ENCODE peak calls at places on chromosomes 3 and 15, in ten cellular contexts. O is cardiac fibroblast, S is mesenchymal stem cell, G is choroid plexus epithelial cell, F is heart right ventricle, Q is vagina, X is skeletal muscle cell, U is SK-N-SH, H is HL-60, A is testis. W is an unnamed sample.

GRCh38 chr3:142876417-142876816 is 12.5 kb downstream of the PCOLCE2 start:
- DNase-seq in F (no peak), S (no peak), O (no peak), H (no peak), U (no peak), Q (no peak), X (no peak), A (no peak), G (no peak), W (no peak)

GRCh38 chr3:58628823-58629562 is 37.6 kb downstream of the FAM3D start:
- DNase-seq in S (no peak), A (peak), F (peak), H (no peak), X (peak), Q (no peak), O (peak), G (peak), U (peak), W (peak)

GRCh38 chr3:105865867-105866350 is 2.9 kb downstream of the CBLB start:
- DNase-seq in F (no peak), A (no peak), O (no peak), G (no peak), H (no peak), Q (no peak), X (no peak), S (no peak), U (no peak), W (no peak)

GRCh38 chr3:124352143-124352528 is 360.2 kb upstream of the ROPN1 start:
- DNase-seq in A (no peak), G (no peak), U (no peak), H (no peak), S (no peak), F (no peak), Q (no peak), X (no peak), O (no peak), W (no peak)

GRCh38 chr3:157092219-157092618 is 67.7 kb downstream of the CCNL1 start:
- DNase-seq in Q (no peak), O (no peak), G (no peak), U (no peak), F (no peak), H (no peak), S (no peak), X (no peak), A (no peak), W (no peak)

GRCh38 chr3:194514626-194515025 is 27.8 kb upstream of the ATP13A3 start:
- DNase-seq in S (no peak), U (no peak), X (no peak), O (no peak), G (no peak), F (no peak), Q (no peak), H (no peak), A (no peak), W (no peak)

GRCh38 chr3:49021813-49022720 is at the start of gene NDUFAF3:
- DNase-seq in F (peak), X (peak), G (peak), Q (peak), A (peak), H (peak), U (peak), O (peak), S (peak), W (peak)

GRCh38 chr3:155859859-155860258 is 5.6 kb upstream of the SLC33A1 start:
- DNase-seq in A (no peak), Q (no peak), O (peak), X (no peak), G (peak), F (no peak), S (peak), U (peak), H (no peak), W (no peak)

GRCh38 chr15:101068961-101069734 is 150.0 kb downstream of the LRRK1 start:
- DNase-seq in O (peak), H (no peak), F (no peak), S (peak), Q (no peak), X (no peak), U (no peak), G (peak), A (peak), W (no peak)

GRCh38 chr3:77039606-77040553 is at the start of gene ROBO2:
- DNase-seq in F (no peak), H (no peak), G (peak), U (peak), X (no peak), S (peak), O (peak), Q (no peak), A (peak), W (no peak)

GRCh38 chr15:64746356-64746755 is 29.0 kb downstream of the RBPMS2 start:
- DNase-seq in S (no peak), Q (no peak), H (no peak), O (no peak), G (no peak), U (no peak), X (no peak), F (no peak), A (no peak), W (no peak)
- H3K4me3 ChIP-seq in S (no peak), Q (no peak), H (no peak), O (no peak), G (no peak), U (no peak), X (no peak), F (no peak), A (no peak), W (no peak)

GRCh38 chr3:44478606-44479094 is 1.2 kb upstream of the ZNF445 start:
- DNase-seq in X (no peak), G (no peak), H (no peak), F (no peak), A (no peak), Q (no peak), U (no peak), O (no peak), S (no peak), W (no peak)

GRCh38 chr3:44477312-44478030 is at the start of gene ZNF445:
- DNase-seq in G (peak), H (peak), F (peak), S (peak), U (peak), X (peak), O (peak), A (peak), Q (no peak), W (peak)

GRCh38 chr3:44478055-44478468 is 592 bp upstream of the ZNF445 start:
- DNase-seq in X (no peak), H (no peak), S (no peak), A (no peak), G (no peak), F (no peak), U (no peak), O (no peak), Q (no peak), W (no peak)

GRCh38 chr3:44476963-44477311 is 533 bp downstream of the ZNF445 start:
- DNase-seq in S (no peak), O (no peak), U (no peak), A (no peak), H (peak), Q (no peak), X (no peak), F (no peak), G (no peak), W (no peak)

GRCh38 chr3:44476181-44476599 is 1.3 kb downstream of the ZNF445 start:
- DNase-seq in S (peak), U (peak), X (no peak), H (peak), G (peak), O (peak), F (no peak), A (no peak), Q (no peak), W (no peak)
- H3K4me3 ChIP-seq in S (no peak), U (peak), X (peak), H (peak), G (peak), O (peak), F (peak), A (peak), Q (peak), W (peak)

GRCh38 chr15:70171224-70171886 is 73.6 kb upstream of the TLE3 start:
- DNase-seq in Q (no peak), F (no peak), H (no peak), G (no peak), X (no peak), O (peak), S (no peak), U (peak), A (no peak), W (no peak)
- H3K4me3 ChIP-seq in Q (no peak), F (no peak), H (no peak), G (no peak), X (no peak), O (no peak), S (no peak), U (no peak), A (no peak), W (no peak)

GRCh38 chr15:81419304-81419943 is 45.4 kb upstream of the TMC3 start:
- DNase-seq in G (peak), Q (no peak), F (no peak), O (peak), H (no peak), S (peak), A (no peak), U (no peak), X (peak), W (no peak)
- H3K4me3 ChIP-seq in G (no peak), Q (no peak), F (no peak), O (no peak), H (no peak), S (no peak), A (no peak), U (no peak), X (no peak), W (no peak)

DNA sequence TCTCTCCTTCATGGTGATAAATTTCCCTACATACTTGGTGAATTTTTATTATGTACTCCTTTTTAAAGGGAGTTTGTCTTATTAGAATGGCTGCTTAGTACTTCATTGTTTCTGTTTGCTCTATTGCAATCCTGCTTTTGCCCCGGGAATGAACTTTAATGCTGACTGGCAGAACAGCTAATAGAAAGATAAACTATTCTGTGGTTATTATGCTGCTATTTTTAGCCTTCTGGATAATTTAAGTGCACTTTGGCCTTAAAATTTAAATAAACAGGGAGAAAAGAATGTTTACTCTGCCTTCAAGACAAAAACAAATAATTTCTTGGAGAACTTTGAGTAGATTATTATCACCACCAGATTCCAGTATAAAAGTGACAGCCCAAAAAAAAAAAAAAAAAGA is 413.8 kb upstream of the CCDC54 start:
- DNase-seq in G (peak), A (peak), O (peak), S (peak), X (no peak), Q (no peak), U (no peak), F (no peak), H (no peak), W (peak)
- H3K4me3 ChIP-seq in G (no peak), A (no peak), O (no peak), S (no peak), X (no peak), Q (no peak), U (no peak), F (peak), H (no peak), W (no peak)

DNA sequence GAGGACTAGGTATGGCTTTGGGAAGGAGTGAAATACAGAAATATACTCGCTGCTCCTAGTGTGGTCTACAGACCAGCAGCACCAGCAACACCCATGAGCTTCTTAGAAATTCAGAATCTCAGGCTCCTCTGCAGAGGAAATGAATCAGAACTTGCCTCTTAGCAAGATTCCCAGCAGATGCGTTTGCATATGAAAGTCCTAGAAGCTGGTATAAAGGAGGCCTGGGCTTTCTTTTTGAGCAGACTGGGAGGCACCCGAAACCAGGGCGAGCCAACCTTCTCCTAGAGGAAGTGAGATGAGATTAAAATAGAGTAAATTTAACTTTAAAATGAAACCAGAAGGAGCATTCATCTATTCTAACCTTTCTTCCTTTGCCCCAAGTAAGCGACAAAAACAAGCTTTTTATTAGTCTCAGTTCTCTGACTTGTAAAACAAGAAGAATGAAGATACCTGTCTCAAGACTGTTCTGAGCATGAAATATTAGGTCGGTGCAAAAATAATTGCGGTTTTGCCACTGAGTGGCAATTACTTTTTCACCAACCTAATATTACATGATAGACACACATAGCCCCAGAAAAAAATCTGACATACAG is 140.0 kb downstream of the PDZRN3 start:
- DNase-seq in G (no peak), S (no peak), H (no peak), Q (no peak), U (no peak), F (no peak), A (no peak), X (no peak), O (peak), W (no peak)
- H3K4me3 ChIP-seq in G (no peak), S (no peak), H (no peak), Q (no peak), U (no peak), F (no peak), A (no peak), X (no peak), O (no peak), W (no peak)

DNA sequence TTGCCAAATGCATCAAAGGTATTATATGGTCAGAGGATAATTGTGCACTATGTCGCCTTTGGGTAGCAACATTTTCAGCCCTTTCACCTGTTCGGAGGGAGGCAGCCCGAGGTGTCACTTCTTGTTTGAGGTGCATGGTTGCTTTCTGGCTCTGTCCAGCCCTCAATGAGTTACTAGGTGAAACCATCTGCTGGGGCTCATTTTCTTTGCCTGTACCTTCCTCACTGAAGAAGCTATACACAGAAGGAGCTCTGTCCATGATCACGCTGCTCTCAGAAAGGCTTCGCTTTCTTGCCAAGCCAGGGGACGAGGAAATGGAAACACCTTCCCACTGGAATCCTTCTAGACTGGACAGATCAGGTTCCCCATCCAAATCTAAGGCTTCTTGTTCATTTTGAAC is 42.7 kb downstream of the ZNF106 start:
- DNase-seq in G (no peak), O (no peak), H (no peak), U (no peak), A (no peak), Q (no peak), X (no peak), S (no peak), F (no peak), W (no peak)
- H3K4me3 ChIP-seq in G (no peak), O (no peak), H (no peak), U (no peak), A (no peak), Q (no peak), X (no peak), S (no peak), F (no peak), W (no peak)

DNA sequence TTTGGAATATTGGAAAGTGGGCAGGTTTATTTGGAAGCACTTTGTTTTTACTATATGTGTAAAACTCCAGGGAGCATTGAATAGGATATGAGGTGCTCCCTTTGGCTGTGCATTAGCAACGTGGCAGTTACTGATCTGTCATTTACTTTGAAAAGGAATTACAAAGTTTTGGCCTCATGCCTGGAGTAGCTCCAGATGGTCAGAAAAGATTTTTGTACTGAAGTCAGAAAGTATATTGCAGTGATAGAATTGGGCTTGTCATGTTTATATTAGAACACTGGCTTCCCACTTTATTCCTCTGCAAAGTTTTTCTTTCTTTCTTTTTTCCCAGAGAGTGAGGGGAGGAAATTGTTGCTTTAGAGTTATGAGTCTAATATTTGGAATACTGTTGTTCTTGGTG is 26.2 kb downstream of the FNDC3B start:
- DNase-seq in A (no peak), S (peak), X (peak), H (no peak), F (no peak), U (no peak), Q (no peak), G (peak), O (peak), W (no peak)
- H3K4me3 ChIP-seq in A (no peak), S (no peak), X (no peak), H (no peak), F (no peak), U (no peak), Q (no peak), G (no peak), O (no peak), W (no peak)